ENCODE peak calls at places on chromosomes 7 and 10, in six cellular contexts. D, O, S, J, A and W are unnamed samples.

GRCh38 chr7:101173752-101174244 is 6.3 kb downstream of the NAT16 start:
- DNase-seq in D (peak), O (peak), J (peak), S (no peak), A (peak), W (no peak)

GRCh38 chr7:44394636-44395035 is 69.2 kb upstream of the CAMK2B start:
- DNase-seq in O (no peak), S (no peak), D (no peak), J (no peak), A (no peak), W (no peak)

GRCh38 chr7:92226981-92227380 is 18.7 kb downstream of the KRIT1 start:
- DNase-seq in O (no peak), A (no peak), J (no peak), D (no peak), S (no peak), W (no peak)

GRCh38 chr7:47034180-47034579 is 547.7 kb downstream of the TNS3 start:
- DNase-seq in A (no peak), D (no peak), S (no peak), J (no peak), O (no peak), W (no peak)

GRCh38 chr10:77041636-77042258 is 595.9 kb downstream of the KCNMA1 start:
- DNase-seq in D (no peak), S (no peak), J (peak), A (no peak), O (peak), W (no peak)

GRCh38 chr7:127150543-127150942 is 102.2 kb downstream of the GRM8 start:
- DNase-seq in D (no peak), A (no peak), O (no peak), J (no peak), S (no peak), W (no peak)

GRCh38 chr7:64098-64521 is 128.3 kb upstream of the FAM20C start:
- DNase-seq in O (peak), D (peak), A (peak), S (peak), J (peak), W (peak)

GRCh38 chr10:103542764-103543616 is 49.5 kb downstream of the NEURL1 start:
- DNase-seq in J (peak), D (peak), S (peak), O (peak), A (peak), W (no peak)

GRCh38 chr10:29473087-29473356 is 161.7 kb downstream of the SVIL start:
- DNase-seq in D (no peak), A (no peak), J (no peak), S (no peak), O (no peak), W (no peak)

GRCh38 chr10:122861724-122862161 is 16.1 kb upstream of the CUZD1 start:
- DNase-seq in S (no peak), D (no peak), O (peak), A (no peak), J (no peak), W (no peak)

GRCh38 chr10:33396279-33396678 is 61.8 kb upstream of the NRP1 start:
- DNase-seq in S (no peak), D (no peak), A (no peak), J (no peak), O (no peak), W (no peak)
- TF ChIP-seq CTCF in S (no peak), D (no peak), A (no peak), J (no peak), O (no peak), W (no peak)

GRCh38 chr10:127976286-127976685 is 69.4 kb downstream of the PTPRE start:
- DNase-seq in O (no peak), D (no peak), J (no peak), S (no peak), A (no peak), W (no peak)

GRCh38 chr10:127979017-127979416 is 72.1 kb downstream of the PTPRE start:
- DNase-seq in J (no peak), S (no peak), O (peak), A (no peak), D (peak), W (no peak)

GRCh38 chr10:127978481-127978880 is 71.6 kb downstream of the PTPRE start:
- DNase-seq in S (no peak), A (no peak), D (peak), J (no peak), O (no peak), W (no peak)

GRCh38 chr10:127976701-127977367 is 69.9 kb downstream of the PTPRE start:
- DNase-seq in D (no peak), J (peak), S (no peak), A (no peak), O (peak), W (no peak)

GRCh38 chr10:127977368-127978009 is 70.6 kb downstream of the PTPRE start:
- DNase-seq in A (no peak), D (peak), J (peak), O (peak), S (peak), W (no peak)
- TF ChIP-seq POLR2AphosphoS5 in A (no peak), D (peak), J (no peak), O (peak), S (peak), W (no peak)

DNA sequence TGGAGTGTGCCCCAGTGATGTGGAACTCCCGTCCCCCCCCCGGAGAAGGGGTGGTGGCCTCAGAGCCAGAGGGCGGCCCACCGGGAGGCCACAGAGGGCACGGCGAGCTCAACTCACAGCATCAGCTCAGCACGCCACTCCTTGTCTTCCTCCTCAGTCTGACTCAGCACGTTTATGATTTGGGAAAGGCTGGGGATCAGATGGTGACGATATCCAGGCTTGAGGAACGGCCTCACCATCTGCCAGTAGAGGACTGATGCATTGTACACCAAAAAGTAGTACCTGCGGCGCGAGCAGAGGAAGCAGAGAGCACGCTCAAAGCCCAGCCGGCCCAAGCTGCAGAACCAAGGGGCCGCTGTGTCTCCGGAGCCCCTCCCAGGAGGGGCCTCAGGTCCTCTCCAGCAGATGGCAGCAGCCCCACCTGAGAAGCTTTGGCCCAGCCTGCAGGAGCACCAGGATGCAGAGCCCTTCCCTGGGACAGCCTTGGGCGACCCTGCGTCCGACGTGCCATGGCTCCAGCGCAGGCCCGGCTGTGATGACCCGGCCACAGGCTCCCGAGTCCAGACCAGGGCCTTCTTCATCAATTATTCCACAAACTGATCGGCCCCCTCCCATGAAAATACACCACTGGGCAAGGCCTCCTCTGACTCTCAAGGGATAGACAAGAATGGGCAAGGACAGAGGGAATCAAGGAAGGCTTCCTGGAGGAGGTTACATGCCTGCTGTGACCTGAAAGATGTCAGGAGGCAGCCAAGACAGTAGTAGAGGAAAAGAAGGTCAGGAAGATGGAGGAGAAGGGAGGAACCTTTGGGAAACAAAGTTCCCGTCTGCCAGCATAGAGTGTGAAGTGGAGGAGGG is 3.7 kb downstream of the CFAP46 start:
- DNase-seq in D (no peak), O (no peak), A (no peak), S (peak), J (peak), W (no peak)
- TF ChIP-seq CTCF in D (no peak), O (peak), A (peak), S (peak), J (peak), W (peak)

GRCh38 chr10:87864497-87865059 is 1.2 kb downstream of the PTEN start:
- DNase-seq in O (peak), J (no peak), A (no peak), D (no peak), S (no peak), W (no peak)

GRCh38 chr10:87861953-87862643 is 1.2 kb downstream of the KLLN start:
- DNase-seq in D (peak), S (peak), A (peak), J (peak), O (peak), W (peak)

GRCh38 chr10:87862644-87863101 is 660 bp downstream of the KLLN start:
- DNase-seq in O (no peak), J (no peak), A (no peak), S (no peak), D (peak), W (no peak)

GRCh38 chr10:87861566-87861952 is 1.8 kb downstream of the KLLN start:
- DNase-seq in A (no peak), S (peak), O (peak), J (no peak), D (peak), W (no peak)

DNA sequence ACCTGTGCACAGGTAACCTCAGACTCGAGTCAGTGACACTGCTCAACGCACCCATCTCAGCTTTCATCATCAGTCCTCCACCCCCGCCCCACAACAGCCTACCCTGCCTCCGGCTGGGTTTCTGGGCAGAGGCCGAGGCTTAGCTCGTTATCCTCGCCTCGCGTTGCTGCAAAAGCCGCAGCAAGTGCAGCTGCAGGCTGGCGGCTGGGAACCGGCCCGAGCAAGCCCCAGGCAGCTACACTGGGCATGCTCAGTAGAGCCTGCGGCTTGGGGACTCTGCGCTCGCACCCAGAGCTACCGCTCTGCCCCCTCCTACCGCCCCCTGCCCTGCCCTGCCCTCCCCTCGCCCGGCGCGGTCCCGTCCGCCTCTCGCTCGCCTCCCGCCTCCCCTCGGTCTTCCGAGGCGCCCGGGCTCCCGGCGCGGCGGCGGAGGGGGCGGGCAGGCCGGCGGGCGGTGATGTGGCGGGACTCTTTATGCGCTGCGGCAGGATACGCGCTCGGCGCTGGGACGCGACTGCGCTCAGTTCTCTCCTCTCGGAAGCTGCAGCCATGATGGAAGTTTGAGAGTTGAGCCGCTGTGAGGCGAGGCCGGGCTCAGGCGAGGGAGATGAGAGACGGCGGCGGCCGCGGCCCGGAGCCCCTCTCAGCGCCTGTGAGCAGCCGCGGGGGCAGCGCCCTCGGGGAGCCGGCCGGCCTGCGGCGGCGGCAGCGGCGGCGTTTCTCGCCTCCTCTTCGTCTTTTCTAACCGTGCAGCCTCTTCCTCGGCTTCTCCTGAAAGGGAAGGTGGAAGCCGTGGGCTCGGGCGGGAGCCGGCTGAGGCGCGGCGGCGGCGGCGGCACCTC is at the start of the genes KLLN and PTEN:
- DNase-seq in A (peak), O (peak), D (peak), S (peak), J (peak), W (no peak)
- TF ChIP-seq POLR2AphosphoS5 in A (peak), O (peak), D (peak), S (peak), J (peak), W (peak)

GRCh38 chr10:73399054-73399453 is 14.8 kb downstream of the ANXA7 start:
- DNase-seq in J (no peak), S (no peak), D (no peak), A (no peak), O (no peak), W (no peak)

GRCh38 chr10:73401636-73402035 is 12.2 kb downstream of the ANXA7 start:
- DNase-seq in J (no peak), O (no peak), D (no peak), A (no peak), S (no peak), W (no peak)

DNA sequence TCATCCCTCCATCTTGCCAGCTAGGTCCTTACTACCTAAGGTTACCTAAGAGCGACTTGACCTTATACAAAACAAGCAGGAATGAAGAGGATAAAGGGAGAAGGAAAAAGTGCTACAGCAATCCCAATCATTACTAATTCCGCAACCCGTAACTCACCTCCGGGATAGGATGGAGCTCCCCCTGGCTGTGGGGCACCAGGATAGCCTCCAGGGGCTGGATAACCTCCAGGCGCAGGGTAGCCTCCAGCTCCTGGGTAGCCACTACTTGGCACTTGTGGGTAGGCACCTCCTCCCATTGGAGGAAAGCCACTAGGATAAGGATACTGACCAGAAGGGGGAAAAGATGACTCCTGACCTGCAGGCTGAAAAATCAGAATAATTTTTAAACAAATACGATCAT is 15.8 kb downstream of the ANXA7 start:
- DNase-seq in D (no peak), J (no peak), S (no peak), O (no peak), A (no peak), W (no peak)
- TF ChIP-seq CTCF in D (no peak), J (peak), S (no peak), O (no peak), A (peak), W (no peak)

GRCh38 chr10:125154529-125154928 is 5.8 kb downstream of the CTBP2 start:
- DNase-seq in O (no peak), J (no peak), S (no peak), D (no peak), A (no peak), W (no peak)

GRCh38 chr10:125152646-125153368 is 7.6 kb downstream of the CTBP2 start:
- DNase-seq in O (peak), D (peak), A (no peak), J (no peak), S (no peak), W (no peak)

GRCh38 chr10:125155101-125155500 is 5.3 kb downstream of the CTBP2 start:
- DNase-seq in J (no peak), A (no peak), S (no peak), D (no peak), O (peak), W (no peak)

GRCh38 chr10:125155669-125156068 is 4.7 kb downstream of the CTBP2 start:
- DNase-seq in J (no peak), O (no peak), S (no peak), D (no peak), A (no peak), W (no peak)

DNA sequence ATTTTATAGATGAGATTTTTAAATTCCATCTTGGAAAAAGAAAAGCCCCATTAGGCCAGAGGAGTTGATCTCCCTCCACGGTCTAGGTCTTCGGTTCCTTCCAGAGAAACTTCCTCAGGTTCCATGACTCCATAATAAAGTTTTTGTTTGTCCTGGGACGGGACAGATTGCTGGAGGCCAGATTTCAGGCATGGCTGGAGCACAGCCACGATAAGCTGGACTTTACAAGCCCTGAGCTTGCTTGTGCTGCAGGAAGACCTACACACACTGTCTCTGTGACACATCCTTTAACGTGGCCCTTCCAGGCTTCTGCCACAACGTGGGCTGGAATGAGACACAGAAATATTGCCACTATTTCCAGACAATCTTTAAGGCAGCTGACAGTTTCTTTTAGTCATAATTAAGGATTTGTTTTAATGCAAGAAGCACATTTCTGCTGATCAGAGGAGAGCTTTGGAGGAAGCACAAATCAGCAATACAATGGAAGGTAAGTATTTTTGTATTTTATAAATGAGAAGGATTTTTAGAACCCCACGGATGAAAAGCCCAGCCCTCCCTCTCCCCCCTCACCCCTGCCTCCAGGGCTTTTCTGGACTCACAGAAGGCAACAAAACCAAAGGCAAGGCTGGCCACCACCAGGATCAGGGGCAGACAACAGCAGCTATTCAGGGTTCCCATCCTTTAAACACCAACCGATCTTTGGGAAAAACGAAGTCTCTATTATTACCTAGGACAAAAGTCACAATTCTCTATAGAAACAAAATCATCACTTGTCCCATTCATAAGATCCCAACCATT is 6.5 kb downstream of the CTBP2 start:
- DNase-seq in D (peak), J (no peak), S (no peak), O (peak), A (no peak), W (no peak)
- TF ChIP-seq POLR2AphosphoS5 in D (no peak), J (no peak), S (no peak), O (no peak), A (no peak), W (no peak)

GRCh38 chr7:34184466-34184865 is 279.1 kb downstream of the BMPER start:
- DNase-seq in O (no peak), D (no peak), S (no peak), A (no peak), J (no peak), W (no peak)
- TF ChIP-seq CTCF in O (no peak), D (no peak), S (no peak), A (no peak), J (peak), W (no peak)

DNA sequence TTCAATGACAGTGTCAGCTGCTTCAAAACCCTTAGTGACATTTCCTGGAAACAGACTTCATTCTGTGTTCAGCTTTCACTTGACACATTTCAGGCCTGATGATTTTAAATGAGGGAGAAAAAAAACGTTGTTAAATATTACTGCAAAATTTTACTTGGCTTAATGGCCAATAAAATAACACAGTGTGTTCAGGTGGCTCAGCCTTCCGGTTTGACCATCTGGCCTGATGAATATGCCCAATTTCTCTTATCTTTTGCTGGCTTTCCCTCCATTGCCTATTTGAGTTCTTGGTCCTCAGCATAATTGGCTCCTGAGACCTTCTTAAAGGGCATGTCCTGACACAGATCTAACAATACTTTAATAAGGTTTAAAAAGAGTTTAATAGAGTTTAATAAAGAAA is 462.4 kb downstream of the ADRA2A start:
- DNase-seq in A (no peak), O (no peak), S (no peak), J (no peak), D (no peak), W (no peak)
- TF ChIP-seq POLR2AphosphoS5 in A (no peak), O (no peak), S (no peak), J (no peak), D (no peak), W (no peak)

DNA sequence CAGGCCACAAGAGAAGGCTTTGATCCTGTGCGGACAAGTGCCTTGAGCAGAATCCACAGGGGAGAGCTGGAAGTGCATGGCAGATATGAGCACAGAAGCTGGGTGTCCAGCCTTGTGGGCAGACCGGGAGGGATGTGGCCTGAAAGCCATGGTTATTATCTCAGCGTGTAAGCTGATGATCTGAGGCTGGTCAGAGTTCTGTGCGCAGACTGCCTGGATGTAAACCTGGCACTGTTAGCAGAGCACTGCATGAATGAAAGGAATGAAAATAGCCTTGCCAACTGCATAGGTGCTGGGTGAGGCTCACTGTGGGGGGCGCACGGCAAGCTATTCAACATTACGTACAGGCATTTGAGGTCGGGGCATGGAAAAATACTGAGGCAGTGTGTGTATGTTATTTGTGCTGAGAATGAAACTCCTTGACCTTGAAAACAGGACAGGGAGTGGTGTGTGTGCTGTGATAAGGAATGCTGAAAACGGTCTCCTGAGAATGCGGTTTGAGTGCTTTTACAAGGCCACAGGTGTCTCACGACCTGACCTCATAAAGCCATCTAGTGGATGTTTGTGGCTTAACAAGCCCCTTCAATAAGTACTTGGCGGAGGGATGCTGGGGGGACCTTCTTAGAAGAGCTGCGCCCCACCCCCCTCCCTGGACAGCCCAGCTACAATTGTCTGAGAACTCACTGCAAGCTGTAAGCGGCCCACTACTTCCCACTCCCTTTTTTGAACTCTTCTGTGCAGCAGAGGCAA is 18.7 kb downstream of the AKR1C1 start:
- DNase-seq in O (peak), S (no peak), A (peak), J (peak), D (peak), W (no peak)
- TF ChIP-seq CTCF in O (peak), S (no peak), A (peak), J (peak), D (no peak), W (peak)